ENCODE peak calls at places on chromosome 17, in four cellular contexts. N is body of pancreas, G is IMR-90, H is gastrocnemius medialis. K is an unnamed sample.

GRCh38 chr17:76714822-76715461 is 4.2 kb upstream of the MXRA7 start:
- DNase-seq in G (peak), H (peak), N (peak), K (no peak)

GRCh38 chr17:29166507-29166887 is 13.7 kb downstream of the MYO18A start:
- DNase-seq in H (no peak), N (no peak), G (no peak), K (no peak)

GRCh38 chr17:58183514-58183913 is 9.0 kb upstream of the EPX start:
- DNase-seq in G (no peak), H (no peak), N (no peak), K (no peak)

GRCh38 chr17:38545531-38546225 is 60.1 kb downstream of the SRCIN1 start:
- DNase-seq in G (no peak), H (no peak), N (no peak), K (no peak)

GRCh38 chr17:36837193-36837592 is 100.1 kb upstream of the LHX1 start:
- DNase-seq in G (no peak), N (no peak), H (no peak), K (no peak)

GRCh38 chr17:49031965-49032928 is 35.1 kb downstream of the IGF2BP1 start:
- DNase-seq in G (peak), H (peak), N (peak), K (no peak)

GRCh38 chr17:37774508-37774907 is 29.6 kb upstream of the HNF1B start:
- DNase-seq in N (no peak), H (no peak), G (no peak), K (no peak)

GRCh38 chr17:72931163-72931562 is 161.3 kb downstream of the SLC39A11 start:
- DNase-seq in N (peak), H (no peak), G (no peak), K (no peak)

GRCh38 chr17:48626470-48627241 is 498 bp upstream of the HOXB9 start:
- DNase-seq in H (no peak), G (peak), N (no peak), K (no peak)

GRCh38 chr17:43368740-43369506 is 29.9 kb upstream of the ARL4D start:
- DNase-seq in G (peak), H (peak), N (peak), K (peak)

GRCh38 chr17:10802487-10803284 is 1.2 kb downstream of the TMEM238L start:
- DNase-seq in H (no peak), N (no peak), G (no peak), K (no peak)

GRCh38 chr17:32960815-32961214 is 30.8 kb upstream of the SPACA3 start:
- DNase-seq in N (no peak), G (no peak), H (no peak), K (no peak)

GRCh38 chr17:65750678-65751077 is 189.2 kb upstream of the AXIN2 start:
- DNase-seq in G (peak), N (peak), H (peak), K (peak)

GRCh38 chr17:37284198-37284597 is 91.6 kb upstream of the C17orf78 start:
- DNase-seq in H (no peak), N (no peak), G (no peak), K (no peak)

GRCh38 chr17:50641339-50641725 is 6.7 kb downstream of the ABCC3 start:
- DNase-seq in H (no peak), G (no peak), N (peak), K (no peak)

GRCh38 chr17:50642071-50642721 is 7.5 kb downstream of the ABCC3 start:
- DNase-seq in N (no peak), H (no peak), G (no peak), K (no peak)

GRCh38 chr17:50640701-50641338 is 6.1 kb downstream of the ABCC3 start:
- DNase-seq in H (peak), G (no peak), N (no peak), K (no peak)

GRCh38 chr17:50645748-50646682 is 11.3 kb downstream of the ABCC3 start:
- DNase-seq in H (no peak), N (no peak), G (no peak), K (no peak)

DNA sequence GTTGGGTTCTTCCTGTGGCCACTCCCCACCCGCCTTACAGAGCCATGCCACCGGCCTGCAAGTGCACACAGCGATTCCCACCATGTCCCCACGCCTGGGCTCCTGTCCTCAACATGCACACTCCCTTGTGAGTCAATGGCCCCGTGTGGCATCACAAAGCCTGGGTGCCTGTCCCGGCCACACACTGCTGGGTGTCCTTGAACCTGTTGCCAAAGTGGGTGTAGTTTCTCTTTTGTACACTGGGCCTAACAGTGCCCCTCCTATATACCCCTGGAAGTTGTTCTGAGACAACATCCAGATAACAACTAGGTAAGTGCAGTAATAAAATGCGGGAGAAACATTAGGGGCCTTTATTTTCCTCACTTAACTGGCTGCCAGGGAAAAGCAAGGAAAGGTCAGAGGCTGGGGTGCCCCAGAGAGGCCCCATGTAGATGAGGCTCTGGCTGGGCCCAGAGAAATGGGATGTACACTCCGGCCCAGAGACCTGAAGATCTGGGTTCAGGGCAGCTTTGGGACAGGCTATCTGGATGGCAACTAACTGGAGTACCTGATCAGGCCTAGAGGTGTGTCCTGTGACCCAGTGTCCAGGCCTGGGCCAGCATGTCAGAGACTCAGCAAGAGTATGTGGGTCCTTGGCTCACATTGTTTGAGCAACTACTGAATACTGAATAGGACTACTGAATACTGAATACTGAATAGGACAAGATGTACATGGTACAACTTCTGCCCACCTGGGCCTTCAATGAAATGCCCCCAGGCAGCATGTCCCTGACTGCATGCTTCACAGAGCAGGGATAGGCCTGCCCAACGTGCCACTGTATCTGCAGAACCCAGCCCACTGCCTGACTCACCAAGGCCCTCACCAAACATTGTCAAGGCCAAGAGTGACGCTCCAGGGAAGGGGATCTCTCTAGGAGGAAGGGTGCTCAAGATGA is 8.3 kb downstream of the ABCC3 start:
- DNase-seq in H (no peak), N (peak), G (no peak), K (no peak)
- TF ChIP-seq POLR2A in H (no peak), N (no peak), G (no peak), K (no peak)

GRCh38 chr17:4551796-4552525 is 3.2 kb downstream of the MYBBP1A start:
- DNase-seq in N (no peak), G (no peak), H (no peak), K (peak)

GRCh38 chr17:4555863-4556646 is 871 bp upstream of the MYBBP1A start:
- DNase-seq in H (no peak), G (no peak), N (no peak), K (no peak)

GRCh38 chr17:4554441-4554996 is 665 bp downstream of the MYBBP1A start:
- DNase-seq in G (no peak), H (no peak), N (peak), K (no peak)

GRCh38 chr17:4554997-4555799 is at the start of gene MYBBP1A:
- DNase-seq in H (peak), G (peak), N (peak), K (peak)

DNA sequence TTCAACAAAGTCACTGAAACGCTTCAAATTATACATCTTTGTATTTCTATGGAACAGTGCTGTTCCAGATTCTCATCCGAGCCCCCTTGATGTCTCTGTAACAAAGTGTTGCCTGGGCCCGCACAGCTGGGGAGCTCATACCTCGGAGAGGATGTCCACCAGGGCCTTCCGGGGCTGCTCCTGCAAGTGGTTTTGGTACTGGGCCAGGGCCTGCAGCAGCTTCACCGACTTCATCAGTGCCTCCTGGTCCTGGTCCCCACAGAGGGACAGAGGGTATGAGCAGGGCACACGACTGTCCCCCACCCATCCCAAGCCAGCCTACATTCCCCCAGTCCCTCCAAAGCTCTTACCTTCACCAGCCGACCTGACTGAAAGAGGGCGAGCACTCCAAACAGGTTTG is 1.5 kb downstream of the MYBBP1A start:
- DNase-seq in N (peak), G (no peak), H (no peak), K (no peak)
- H3K4me3 ChIP-seq in N (no peak), G (no peak), H (no peak), K (no peak)

GRCh38 chr17:81870155-81870977 is 771 bp downstream of the ARHGDIA start:
- DNase-seq in N (peak), H (no peak), G (peak), K (peak)
- TF ChIP-seq POLR2A in N (peak), H (no peak), G (peak), K (peak)

GRCh38 chr17:74043976-74044375 is 159.5 kb upstream of the RPL38 start:
- DNase-seq in G (no peak), H (no peak), N (no peak), K (peak)
- H3K4me3 ChIP-seq in G (no peak), H (no peak), N (no peak), K (no peak)

GRCh38 chr17:69578385-69578936 is 164.0 kb downstream of the MAP2K6 start:
- DNase-seq in N (no peak), G (no peak), H (no peak), K (no peak)
- TF ChIP-seq POLR2A in N (no peak), G (no peak), H (no peak), K (no peak)

GRCh38 chr17:78223765-78224164 is 7.7 kb upstream of the TMEM235 start:
- DNase-seq in N (no peak), G (no peak), H (no peak), K (no peak)
- H3K4me3 ChIP-seq in N (no peak), G (no peak), H (no peak), K (no peak)

DNA sequence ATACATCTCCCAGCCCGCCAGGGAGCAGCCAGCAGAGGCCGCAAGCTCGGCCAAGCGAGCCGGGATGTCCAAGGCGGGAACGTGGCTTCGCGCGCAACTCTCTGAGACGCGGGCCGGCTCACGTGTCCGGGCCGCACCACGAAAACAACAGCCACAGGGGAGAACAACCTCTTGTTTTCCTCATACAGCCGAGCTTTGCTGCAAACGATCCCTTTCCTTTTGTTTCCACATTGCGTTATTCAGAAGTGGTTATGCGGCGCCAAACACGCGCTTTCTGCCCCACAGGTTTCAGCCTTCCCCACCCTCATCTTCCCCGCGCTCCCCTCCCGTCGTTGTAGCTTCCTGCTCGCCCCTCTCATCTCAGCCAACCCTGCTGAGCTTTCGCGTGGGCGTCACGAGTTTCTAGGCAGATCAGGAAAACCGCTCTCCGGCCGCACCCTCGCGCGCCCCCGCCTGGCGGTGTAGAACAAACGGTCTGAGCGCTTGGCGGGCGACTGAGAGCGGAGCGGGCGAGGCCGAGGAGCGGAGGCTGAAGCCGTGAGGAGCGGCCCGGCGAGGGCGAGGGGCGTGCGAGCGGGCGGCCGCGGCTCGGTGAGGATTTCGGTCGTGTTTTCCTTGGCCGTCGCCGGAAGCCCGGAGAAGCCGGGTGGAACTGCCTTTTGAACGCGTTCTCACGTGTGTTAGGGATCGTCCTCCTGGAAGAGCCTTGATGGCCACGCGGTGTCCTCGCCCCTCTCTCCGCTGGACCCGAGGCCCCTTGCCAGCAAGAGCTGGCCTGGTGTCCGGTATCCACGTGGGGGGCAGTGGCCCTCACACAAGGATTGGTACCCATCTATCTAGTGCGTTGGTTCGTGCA is 6.6 kb upstream of the SMARCD2 start:
- DNase-seq in G (peak), H (peak), N (peak), K (peak)
- TF ChIP-seq POLR2A in G (no peak), H (no peak), N (no peak), K (peak)

GRCh38 chr17:75340636-75341035 is 51.4 kb upstream of the SLC25A19 start:
- DNase-seq in H (no peak), G (no peak), N (no peak), K (no peak)

GRCh38 chr17:75345514-75346167 is 56.4 kb upstream of the SLC25A19 start:
- DNase-seq in G (no peak), N (no peak), H (no peak), K (no peak)

GRCh38 chr17:75344664-75345063 is 55.4 kb upstream of the SLC25A19 start:
- DNase-seq in G (peak), N (no peak), H (no peak), K (no peak)

GRCh38 chr17:75341784-75342183 is 52.6 kb upstream of the SLC25A19 start:
- DNase-seq in H (no peak), G (no peak), N (no peak), K (no peak)

DNA sequence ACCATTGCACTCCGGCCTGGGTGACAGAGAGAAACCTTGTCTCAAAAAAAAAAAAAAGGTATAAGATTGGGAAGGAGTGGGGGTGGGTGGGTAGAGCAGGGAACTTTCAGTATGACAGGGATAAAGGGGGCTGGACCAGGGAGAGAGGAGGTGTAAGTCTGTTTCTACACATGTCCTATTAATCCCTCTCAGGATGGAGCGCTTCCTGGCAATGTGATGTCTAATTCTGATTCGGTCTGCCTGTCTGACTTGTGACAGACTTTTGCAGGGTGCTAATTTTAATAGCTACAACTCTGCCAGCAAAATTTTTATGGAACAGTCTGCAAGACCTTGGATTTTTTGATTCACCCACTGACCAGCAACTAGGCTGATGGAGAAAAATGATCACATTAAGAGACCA is 53.8 kb upstream of the SLC25A19 start:
- DNase-seq in G (no peak), N (no peak), H (no peak), K (no peak)
- H3K4me3 ChIP-seq in G (no peak), N (no peak), H (no peak), K (no peak)

GRCh38 chr17:75250009-75250471 is 11.4 kb downstream of the GGA3 start:
- DNase-seq in G (peak), N (no peak), H (no peak), K (no peak)
- TF ChIP-seq POLR2A in G (no peak), N (no peak), H (no peak), K (no peak)